ENCODE peak calls at places on chromosomes 2 and 18, in seven cellular contexts. One of them, this sample, is unnamed.

GRCh38 chr2:183995632-183996031 is 602.7 kb upstream of the ZNF804A start:
- DNase-seq in NCI-H748 treated with DMSO at 0.1 percent for 48 hours: no peak
- DNase-seq in LoVo: no peak
- DNase-seq in H9: no peak
- DNase-seq in NCI-H187: no peak
- DNase-seq in small intestine: no peak
- DNase-seq in T-helper 2 cell: no peak
- DNase-seq in this sample: no peak

GRCh38 chr2:3172265-3172935 is 205.2 kb downstream of the EIPR1 start:
- DNase-seq in NCI-H187: peak
- DNase-seq in T-helper 2 cell: no peak
- DNase-seq in H9: no peak
- DNase-seq in LoVo: no peak
- DNase-seq in NCI-H748 treated with DMSO at 0.1 percent for 48 hours: no peak
- DNase-seq in small intestine: peak
- DNase-seq in this sample: no peak

GRCh38 chr2:65639156-65639876 is 206.9 kb upstream of the SPRED2 start:
- DNase-seq in LoVo: peak
- DNase-seq in T-helper 2 cell: no peak
- DNase-seq in H9: no peak
- DNase-seq in NCI-H748 treated with DMSO at 0.1 percent for 48 hours: no peak
- DNase-seq in NCI-H187: no peak
- DNase-seq in small intestine: no peak
- DNase-seq in this sample: no peak

GRCh38 chr2:102005989-102006885 is 14.5 kb downstream of the IL1R2 start:
- DNase-seq in T-helper 2 cell: no peak
- DNase-seq in NCI-H187: no peak
- DNase-seq in small intestine: peak
- DNase-seq in NCI-H748 treated with DMSO at 0.1 percent for 48 hours: no peak
- DNase-seq in H9: peak
- DNase-seq in LoVo: no peak
- DNase-seq in this sample: peak

GRCh38 chr2:71102981-71103681 is 26.9 kb downstream of the MCEE start:
- DNase-seq in small intestine: no peak
- DNase-seq in T-helper 2 cell: no peak
- DNase-seq in NCI-H187: no peak
- DNase-seq in NCI-H748 treated with DMSO at 0.1 percent for 48 hours: no peak
- DNase-seq in LoVo: no peak
- DNase-seq in H9: peak
- DNase-seq in this sample: peak

GRCh38 chr2:12303181-12304030 is 413.3 kb upstream of the TRIB2 start:
- DNase-seq in LoVo: peak
- DNase-seq in NCI-H748 treated with DMSO at 0.1 percent for 48 hours: no peak
- DNase-seq in small intestine: no peak
- DNase-seq in H9: no peak
- DNase-seq in T-helper 2 cell: no peak
- DNase-seq in NCI-H187: peak
- DNase-seq in this sample: no peak

GRCh38 chr2:9221223-9221622 is 14.6 kb downstream of the ASAP2 start:
- DNase-seq in H9: no peak
- DNase-seq in LoVo: no peak
- DNase-seq in small intestine: no peak
- DNase-seq in T-helper 2 cell: no peak
- DNase-seq in NCI-H187: no peak
- DNase-seq in NCI-H748 treated with DMSO at 0.1 percent for 48 hours: no peak
- DNase-seq in this sample: no peak

GRCh38 chr2:39948016-39948719 is 169.1 kb upstream of the THUMPD2 start:
- DNase-seq in T-helper 2 cell: no peak
- DNase-seq in NCI-H748 treated with DMSO at 0.1 percent for 48 hours: no peak
- DNase-seq in NCI-H187: no peak
- DNase-seq in H9: no peak
- DNase-seq in small intestine: no peak
- DNase-seq in LoVo: no peak
- DNase-seq in this sample: no peak

GRCh38 chr2:85792783-85793441 is 39.1 kb downstream of the ATOH8 start:
- DNase-seq in NCI-H187: no peak
- DNase-seq in T-helper 2 cell: no peak
- DNase-seq in small intestine: no peak
- DNase-seq in H9: no peak
- DNase-seq in NCI-H748 treated with DMSO at 0.1 percent for 48 hours: no peak
- DNase-seq in LoVo: no peak
- DNase-seq in this sample: no peak

GRCh38 chr2:98008415-98008814 is 12.7 kb upstream of the TMEM131 start:
- DNase-seq in LoVo: no peak
- DNase-seq in small intestine: no peak
- DNase-seq in T-helper 2 cell: no peak
- DNase-seq in NCI-H187: no peak
- DNase-seq in NCI-H748 treated with DMSO at 0.1 percent for 48 hours: no peak
- DNase-seq in H9: no peak
- DNase-seq in this sample: no peak

GRCh38 chr2:181862583-181863281 is 28.8 kb upstream of the ITPRID2 start:
- DNase-seq in small intestine: no peak
- DNase-seq in NCI-H748 treated with DMSO at 0.1 percent for 48 hours: no peak
- DNase-seq in T-helper 2 cell: no peak
- DNase-seq in LoVo: no peak
- DNase-seq in NCI-H187: no peak
- DNase-seq in H9: no peak
- DNase-seq in this sample: no peak

GRCh38 chr2:189798312-189799029 is 14.2 kb downstream of the PMS1 start:
- DNase-seq in T-helper 2 cell: no peak
- DNase-seq in NCI-H748 treated with DMSO at 0.1 percent for 48 hours: peak
- DNase-seq in H9: no peak
- DNase-seq in NCI-H187: no peak
- DNase-seq in small intestine: no peak
- DNase-seq in LoVo: no peak
- DNase-seq in this sample: no peak

GRCh38 chr2:11305958-11306357 is 38.5 kb downstream of the ROCK2 start:
- DNase-seq in NCI-H748 treated with DMSO at 0.1 percent for 48 hours: no peak
- DNase-seq in small intestine: peak
- DNase-seq in T-helper 2 cell: no peak
- DNase-seq in LoVo: no peak
- DNase-seq in H9: no peak
- DNase-seq in NCI-H187: no peak
- DNase-seq in this sample: no peak

GRCh38 chr2:22485456-22485855 is 899.5 kb upstream of the KLHL29 start:
- DNase-seq in NCI-H748 treated with DMSO at 0.1 percent for 48 hours: no peak
- DNase-seq in H9: no peak
- DNase-seq in NCI-H187: no peak
- DNase-seq in small intestine: no peak
- DNase-seq in T-helper 2 cell: no peak
- DNase-seq in LoVo: no peak
- DNase-seq in this sample: peak

GRCh38 chr18:75304678-75305557 is 94.3 kb downstream of the TSHZ1 start:
- DNase-seq in NCI-H748 treated with DMSO at 0.1 percent for 48 hours: no peak
- DNase-seq in T-helper 2 cell: no peak
- DNase-seq in NCI-H187: no peak
- DNase-seq in LoVo: no peak
- DNase-seq in small intestine: no peak
- DNase-seq in H9: no peak
- DNase-seq in this sample: no peak

GRCh38 chr2:230942371-230942770 is 17.3 kb upstream of the GPR55 start:
- DNase-seq in NCI-H748 treated with DMSO at 0.1 percent for 48 hours: no peak
- DNase-seq in LoVo: no peak
- DNase-seq in H9: no peak
- DNase-seq in NCI-H187: no peak
- DNase-seq in small intestine: no peak
- DNase-seq in T-helper 2 cell: no peak
- DNase-seq in this sample: no peak

GRCh38 chr2:64879745-64880144 is 109.5 kb upstream of the SLC1A4 start:
- DNase-seq in NCI-H187: no peak
- DNase-seq in small intestine: no peak
- DNase-seq in NCI-H748 treated with DMSO at 0.1 percent for 48 hours: no peak
- DNase-seq in LoVo: no peak
- DNase-seq in T-helper 2 cell: no peak
- DNase-seq in H9: no peak
- DNase-seq in this sample: no peak

GRCh38 chr2:132448331-132448730 is 31.7 kb downstream of the GPR39 start:
- DNase-seq in NCI-H748 treated with DMSO at 0.1 percent for 48 hours: no peak
- DNase-seq in H9: no peak
- DNase-seq in LoVo: no peak
- DNase-seq in NCI-H187: no peak
- DNase-seq in small intestine: no peak
- DNase-seq in T-helper 2 cell: no peak
- DNase-seq in this sample: peak

GRCh38 chr2:74889159-74889558 is 55.2 kb downstream of the HK2 start:
- DNase-seq in NCI-H187: no peak
- DNase-seq in H9: no peak
- DNase-seq in NCI-H748 treated with DMSO at 0.1 percent for 48 hours: no peak
- DNase-seq in T-helper 2 cell: no peak
- DNase-seq in small intestine: no peak
- DNase-seq in LoVo: no peak
- DNase-seq in this sample: no peak

GRCh38 chr2:156405586-156405985 is 30.6 kb upstream of the GPD2 start:
- DNase-seq in NCI-H748 treated with DMSO at 0.1 percent for 48 hours: no peak
- DNase-seq in small intestine: peak
- DNase-seq in NCI-H187: no peak
- DNase-seq in H9: no peak
- DNase-seq in LoVo: no peak
- DNase-seq in T-helper 2 cell: no peak
- DNase-seq in this sample: peak

GRCh38 chr2:168345601-168346000 is 98.2 kb upstream of the STK39 start:
- DNase-seq in LoVo: no peak
- DNase-seq in NCI-H748 treated with DMSO at 0.1 percent for 48 hours: no peak
- DNase-seq in T-helper 2 cell: no peak
- DNase-seq in H9: no peak
- DNase-seq in small intestine: no peak
- DNase-seq in NCI-H187: no peak
- DNase-seq in this sample: no peak

GRCh38 chr2:212157011-212157410 is 381.6 kb downstream of the ERBB4 start:
- DNase-seq in LoVo: no peak
- DNase-seq in T-helper 2 cell: no peak
- DNase-seq in small intestine: no peak
- DNase-seq in H9: no peak
- DNase-seq in NCI-H748 treated with DMSO at 0.1 percent for 48 hours: no peak
- DNase-seq in NCI-H187: no peak
- DNase-seq in this sample: no peak

GRCh38 chr2:44707945-44708645 is 233.4 kb upstream of the SIX3 start:
- DNase-seq in NCI-H187: no peak
- DNase-seq in small intestine: peak
- DNase-seq in LoVo: no peak
- DNase-seq in NCI-H748 treated with DMSO at 0.1 percent for 48 hours: peak
- DNase-seq in H9: no peak
- DNase-seq in T-helper 2 cell: no peak
- DNase-seq in this sample: no peak

GRCh38 chr2:213015387-213016165 is 135.8 kb downstream of the IKZF2 start:
- DNase-seq in small intestine: no peak
- DNase-seq in T-helper 2 cell: peak
- DNase-seq in H9: no peak
- DNase-seq in NCI-H187: no peak
- DNase-seq in LoVo: no peak
- DNase-seq in NCI-H748 treated with DMSO at 0.1 percent for 48 hours: no peak
- DNase-seq in this sample: no peak

GRCh38 chr2:25524507-25524906 is 148.9 kb downstream of the DTNB start:
- DNase-seq in NCI-H187: no peak
- DNase-seq in T-helper 2 cell: no peak
- DNase-seq in small intestine: no peak
- DNase-seq in LoVo: no peak
- DNase-seq in H9: no peak
- DNase-seq in NCI-H748 treated with DMSO at 0.1 percent for 48 hours: no peak
- DNase-seq in this sample: no peak

GRCh38 chr2:172725741-172726140 is 9.9 kb upstream of the RAPGEF4 start:
- DNase-seq in NCI-H187: no peak
- DNase-seq in H9: no peak
- DNase-seq in small intestine: peak
- DNase-seq in LoVo: no peak
- DNase-seq in NCI-H748 treated with DMSO at 0.1 percent for 48 hours: no peak
- DNase-seq in T-helper 2 cell: no peak
- DNase-seq in this sample: no peak

GRCh38 chr2:17719562-17720371 is 33.8 kb downstream of the SMC6 start:
- DNase-seq in NCI-H748 treated with DMSO at 0.1 percent for 48 hours: no peak
- DNase-seq in H9: no peak
- DNase-seq in small intestine: peak
- DNase-seq in LoVo: no peak
- DNase-seq in NCI-H187: no peak
- DNase-seq in T-helper 2 cell: no peak
- DNase-seq in this sample: peak

GRCh38 chr18:76620326-76620813 is 125.3 kb upstream of the ZNF516 start:
- DNase-seq in T-helper 2 cell: no peak
- DNase-seq in small intestine: no peak
- DNase-seq in LoVo: no peak
- DNase-seq in NCI-H748 treated with DMSO at 0.1 percent for 48 hours: no peak
- DNase-seq in H9: peak
- DNase-seq in NCI-H187: peak
- DNase-seq in this sample: peak

GRCh38 chr18:21330122-21330701 is 88.2 kb downstream of the GREB1L start:
- DNase-seq in LoVo: peak
- DNase-seq in NCI-H748 treated with DMSO at 0.1 percent for 48 hours: no peak
- DNase-seq in H9: no peak
- DNase-seq in small intestine: peak
- DNase-seq in T-helper 2 cell: no peak
- DNase-seq in NCI-H187: no peak
- DNase-seq in this sample: peak

GRCh38 chr2:187461294-187462261 is 13.5 kb upstream of the CALCRL start:
- DNase-seq in NCI-H187: no peak
- DNase-seq in H9: peak
- DNase-seq in T-helper 2 cell: no peak
- DNase-seq in LoVo: no peak
- DNase-seq in NCI-H748 treated with DMSO at 0.1 percent for 48 hours: no peak
- DNase-seq in small intestine: no peak
- DNase-seq in this sample: peak

GRCh38 chr2:150274108-150274507 is 213.4 kb downstream of the RND3 start:
- DNase-seq in small intestine: no peak
- DNase-seq in H9: no peak
- DNase-seq in NCI-H748 treated with DMSO at 0.1 percent for 48 hours: no peak
- DNase-seq in T-helper 2 cell: no peak
- DNase-seq in NCI-H187: no peak
- DNase-seq in LoVo: no peak
- DNase-seq in this sample: no peak

GRCh38 chr2:84830095-84830494 is 50.8 kb downstream of the TRABD2A start:
- DNase-seq in LoVo: no peak
- DNase-seq in NCI-H748 treated with DMSO at 0.1 percent for 48 hours: no peak
- DNase-seq in NCI-H187: no peak
- DNase-seq in small intestine: no peak
- DNase-seq in H9: peak
- DNase-seq in T-helper 2 cell: no peak
- DNase-seq in this sample: peak

GRCh38 chr2:144201868-144202468 is 318.0 kb downstream of the ZEB2 start:
- DNase-seq in T-helper 2 cell: no peak
- DNase-seq in H9: no peak
- DNase-seq in NCI-H187: no peak
- DNase-seq in NCI-H748 treated with DMSO at 0.1 percent for 48 hours: no peak
- DNase-seq in LoVo: no peak
- DNase-seq in small intestine: no peak
- DNase-seq in this sample: no peak

This sample was measured in GM23338.